ENCODE peak calls at places on chromosome 5, in seven cellular contexts. R, H, N, X, S, P and K are unnamed samples.

GRCh38 chr5:5145651-5146529 is 5.8 kb downstream of the ADAMTS16 start:
- DNase-seq in R (peak; percentile 99), H (peak; percentile 41), N (peak; percentile 88), X (no peak), S (no peak), P (no peak), K (peak; percentile 50)

GRCh38 chr5:180034564-180034963 is 37.0 kb downstream of the RNF130 start:
- DNase-seq in R (no peak), H (no peak), N (peak; percentile 75), X (peak; percentile 15), S (no peak), P (no peak), K (peak; percentile 36)

GRCh38 chr5:56585973-56586740 is 229.2 kb upstream of the MAP3K1 start:
- DNase-seq in R (no peak), H (no peak), N (no peak), X (no peak), S (no peak), P (peak; percentile 64), K (no peak)

GRCh38 chr5:44365351-44365750 is 23.9 kb downstream of the FGF10 start:
- DNase-seq in R (no peak), H (no peak), N (no peak), X (peak; percentile 43), S (no peak), P (no peak), K (no peak)

GRCh38 chr5:135887881-135888614 is 7.6 kb downstream of the IL9 start:
- DNase-seq in R (no peak), H (no peak), N (no peak), X (peak; percentile 5), S (no peak), P (no peak), K (no peak)

GRCh38 chr5:60891667-60892066 is 47.6 kb upstream of the ELOVL7 start:
- DNase-seq in R (no peak), H (no peak), N (no peak), X (no peak), S (no peak), P (no peak), K (no peak)

GRCh38 chr5:34509392-34509791 is 146.7 kb upstream of the RAI14 start:
- DNase-seq in R (peak; percentile 68), H (no peak), N (no peak), X (no peak), S (no peak), P (no peak), K (no peak)

GRCh38 chr5:168334161-168335094 is 43.0 kb downstream of the WWC1 start:
- DNase-seq in R (peak; percentile 96), H (no peak), N (no peak), X (no peak), S (no peak), P (no peak), K (no peak)

GRCh38 chr5:69188811-69189161 is 597 bp upstream of the CENPH start:
- DNase-seq in R (no peak), H (no peak), N (no peak), X (no peak), S (no peak), P (no peak), K (peak; percentile 36)

GRCh38 chr5:91963166-91963565 is 580.0 kb upstream of the ARRDC3 start:
- DNase-seq in R (no peak), H (no peak), N (no peak), X (no peak), S (no peak), P (no peak), K (no peak)

GRCh38 chr5:6659941-6660684 is 26.9 kb downstream of the SRD5A1 start:
- DNase-seq in R (no peak), H (no peak), N (no peak), X (no peak), S (no peak), P (no peak), K (no peak)

GRCh38 chr5:181261320-181262085 is 560 bp upstream of the TRIM52 start:
- DNase-seq in R (no peak), H (peak; percentile 17), N (peak; percentile 70), X (no peak), S (peak; percentile 71), P (peak; percentile 82), K (peak; percentile 62)

GRCh38 chr5:154107729-154108128 is 69.0 kb downstream of the MFAP3 start:
- DNase-seq in R (no peak), H (no peak), N (no peak), X (no peak), S (no peak), P (no peak), K (no peak)

GRCh38 chr5:180423133-180423532 is 70.0 kb upstream of the GFPT2 start:
- DNase-seq in R (no peak), H (no peak), N (no peak), X (no peak), S (no peak), P (no peak), K (no peak)

GRCh38 chr5:141867651-141868050 is 10.6 kb downstream of the PCDH1 start:
- DNase-seq in R (no peak), H (no peak), N (no peak), X (no peak), S (no peak), P (no peak), K (no peak)

GRCh38 chr5:141513627-141514329 is 24.9 kb downstream of the PCDHGC5 start:
- DNase-seq in R (no peak), H (peak; percentile 76), N (no peak), X (peak; percentile 92), S (peak; percentile 35), P (peak; percentile 84), K (peak; percentile 63)

GRCh38 chr5:97554992-97555981 is 372.2 kb upstream of the RIOK2 start:
- DNase-seq in R (no peak), H (peak; percentile 21), N (peak; percentile 37), X (peak; percentile 55), S (no peak), P (no peak), K (peak; percentile 34)

GRCh38 chr5:138543730-138544104 is 681 bp upstream of the ETF1 start:
- DNase-seq in R (no peak), H (no peak), N (no peak), X (no peak), S (no peak), P (no peak), K (peak; percentile 81)

GRCh38 chr5:1666812-1667588 is 132.6 kb downstream of the MRPL36 start:
- DNase-seq in R (no peak), H (no peak), N (no peak), X (no peak), S (peak; percentile 45), P (peak; percentile 55), K (peak; percentile 55)

GRCh38 chr5:129766798-129767197 is 18.9 kb downstream of the MINAR2 start:
- DNase-seq in R (no peak), H (no peak), N (no peak), X (no peak), S (no peak), P (no peak), K (no peak)

GRCh38 chr5:6766558-6767191 is 53.4 kb downstream of the TENT4A start:
- DNase-seq in R (peak; percentile 99), H (peak; percentile 11), N (peak; percentile 63), X (peak; percentile 18), S (peak; percentile 28), P (peak; percentile 92), K (peak; percentile 93)

GRCh38 chr5:72057816-72058215 is 49.5 kb upstream of the MAP1B start:
- DNase-seq in R (no peak), H (no peak), N (no peak), X (no peak), S (no peak), P (no peak), K (no peak)

GRCh38 chr5:111722016-111722591 is 34.9 kb downstream of the NREP start:
- DNase-seq in R (no peak), H (no peak), N (no peak), X (no peak), S (no peak), P (no peak), K (no peak)

GRCh38 chr5:74934949-74935751 is 69.0 kb upstream of the FAM169A start:
- DNase-seq in R (no peak), H (peak; percentile 71), N (peak; percentile 7), X (peak; percentile 75), S (peak; percentile 1), P (no peak), K (no peak)

GRCh38 chr5:173035904-173036707 is 20.0 kb upstream of the CREBRF start:
- DNase-seq in R (no peak), H (no peak), N (no peak), X (no peak), S (no peak), P (no peak), K (no peak)

GRCh38 chr5:134132372-134133212 is 18.1 kb downstream of the TCF7 start:
- DNase-seq in R (no peak), H (no peak), N (no peak), X (no peak), S (peak; percentile 73), P (no peak), K (no peak)

GRCh38 chr5:107248065-107248695 is 422.6 kb downstream of the EFNA5 start:
- DNase-seq in R (peak; percentile 40), H (no peak), N (peak; percentile 21), X (peak; percentile 19), S (no peak), P (peak; percentile 41), K (peak; percentile 63)

GRCh38 chr5:89613222-89613956 is 730.4 kb upstream of the MEF2C start:
- DNase-seq in R (no peak), H (no peak), N (peak; percentile 26), X (no peak), S (no peak), P (no peak), K (no peak)

GRCh38 chr5:154771383-154771901 is 16.3 kb downstream of the LARP1 start:
- DNase-seq in R (no peak), H (peak; percentile 61), N (no peak), X (peak; percentile 82), S (no peak), P (peak; percentile 42), K (no peak)

GRCh38 chr5:9733456-9733855 is 103.3 kb upstream of the TAS2R1 start:
- DNase-seq in R (no peak), H (no peak), N (no peak), X (no peak), S (no peak), P (no peak), K (no peak)

GRCh38 chr5:79243224-79243623 is 7.3 kb downstream of the JMY start:
- DNase-seq in R (no peak), H (no peak), N (no peak), X (no peak), S (no peak), P (no peak), K (no peak)